ENCODE peak calls at places on chromosomes 11 and 22, in four cellular contexts. G is iPS DF 6.9; N is stimulated activated CD8-positive, alpha-beta memory T cell treated with anti-CD3 and anti-CD28 coated beads, Interleukin-15, amount 100 ng/mL, for 24 hours; Y is activated T-helper 2 cell treated with anti-CD3 and anti-CD28 coated beads, Interferon-gamma antibody, Interleukin-2, Interleukin-4, amounts not matched to agents 10 μg/mL and 5 μg/mL and 100 μg/mL, durations not matched to agents 14 hours and 24 hours and 36 hours. L is an unnamed sample.

GRCh38 chr11:32374261-32374711 is 61.1 kb downstream of the WT1 start:
- DNase-seq in G (peak), N (no peak), Y (peak), L (peak)

GRCh38 chr11:65903068-65903481 is 2.9 kb upstream of the FOSL1 start:
- DNase-seq in G (no peak), Y (no peak), N (no peak), L (no peak)

GRCh38 chr11:13595166-13595565 is 73.3 kb upstream of the FAR1 start:
- DNase-seq in N (no peak), G (no peak), Y (no peak), L (no peak)

GRCh38 chr11:35971841-35972422 is 28.1 kb downstream of the LDLRAD3 start:
- DNase-seq in Y (no peak), G (no peak), N (no peak), L (no peak)

GRCh38 chr11:117690484-117691205 is 106.4 kb downstream of the DSCAML1 start:
- DNase-seq in Y (no peak), G (no peak), N (no peak), L (no peak)

GRCh38 chr11:121767433-121767832 is 314.7 kb upstream of the SORL1-AS1 start:
- DNase-seq in N (no peak), G (no peak), Y (no peak), L (no peak)

GRCh38 chr11:69157156-69157821 is 1.6 kb downstream of the SMIM38 start:
- DNase-seq in Y (no peak), N (no peak), G (no peak), L (no peak)

GRCh38 chr11:9687736-9688494 is 24.0 kb downstream of the SWAP70 start:
- DNase-seq in N (no peak), Y (no peak), G (no peak), L (no peak)

GRCh38 chr22:45750626-45751025 is 79.0 kb downstream of the ATXN10 start:
- DNase-seq in G (no peak), Y (no peak), N (no peak), L (no peak)

GRCh38 chr11:117513666-117514065 is 186.0 kb downstream of the CEP164 start:
- DNase-seq in G (no peak), Y (no peak), N (no peak), L (no peak)

GRCh38 chr11:69480547-69481392 is 693 bp upstream of the LINC01488 start:
- DNase-seq in N (no peak), Y (no peak), G (no peak), L (no peak)

GRCh38 chr11:55357560-55358184 is 10.1 kb upstream of the OR4A15 start:
- DNase-seq in Y (no peak), G (no peak), N (no peak), L (no peak)

GRCh38 chr11:44870615-44871176 is 80.0 kb downstream of the TP53I11 start:
- DNase-seq in N (no peak), G (no peak), Y (no peak), L (no peak)

GRCh38 chr11:72595292-72595684 is 78.9 kb downstream of the PDE2A start:
- DNase-seq in Y (no peak), N (no peak), G (no peak), L (no peak)

GRCh38 chr11:66012946-66013761 is 1.3 kb downstream of the CST6 start:
- DNase-seq in Y (no peak), N (no peak), G (no peak), L (no peak)

GRCh38 chr11:29627541-29627940 is 389.3 kb downstream of the KCNA4 start:
- DNase-seq in G (no peak), N (no peak), Y (no peak), L (no peak)